ENCODE peak calls at places on chromosomes 5 and 9, in six cellular contexts. G is transverse colon, O is HepG2, I is esophagus squamous epithelium, W is IMR-90, H is right lobe of liver. P is an unnamed sample.

GRCh38 chr9:113580041-113580953 is 116.8 kb downstream of the RGS3 start:
- DNase-seq in G (peak), O (no peak), I (peak), W (peak), H (peak), P (peak)

GRCh38 chr5:104177651-104178050 is 615.1 kb upstream of the NUDT12 start:
- DNase-seq in G (no peak), O (no peak), I (no peak), W (no peak), H (no peak), P (no peak)

GRCh38 chr9:93119953-93120845 is 13.9 kb downstream of the NINJ1 start:
- DNase-seq in G (peak), O (peak), I (peak), W (peak), H (peak), P (peak)

GRCh38 chr5:153659337-153659736 is 168.9 kb downstream of the GRIA1 start:
- DNase-seq in G (no peak), O (no peak), I (no peak), W (peak), H (no peak), P (no peak)

GRCh38 chr5:162858770-162859169 is 578.6 kb upstream of the CCNG1 start:
- DNase-seq in G (no peak), O (no peak), I (no peak), W (no peak), H (no peak), P (no peak)

GRCh38 chr5:18553269-18553668 is 919.0 kb downstream of the TAF11L14 start:
- DNase-seq in G (no peak), O (no peak), I (no peak), W (no peak), H (no peak), P (no peak)

GRCh38 chr5:149024477-149024876 is 38.4 kb downstream of the SH3TC2 start:
- DNase-seq in G (no peak), O (no peak), I (no peak), W (peak), H (no peak), P (no peak)

GRCh38 chr9:99092643-99093491 is 12.0 kb upstream of the TGFBR1 start:
- DNase-seq in G (no peak), O (no peak), I (no peak), W (no peak), H (no peak), P (no peak)

GRCh38 chr9:109192732-109193361 is 25.8 kb upstream of the FRRS1L start:
- DNase-seq in G (peak), O (peak), I (no peak), W (peak), H (peak), P (peak)

GRCh38 chr5:153957205-153957604 is 81.5 kb downstream of the FAM114A2 start:
- DNase-seq in G (no peak), O (no peak), I (no peak), W (no peak), H (no peak), P (no peak)

GRCh38 chr5:17720070-17720469 is 85.8 kb downstream of the TAF11L14 start:
- DNase-seq in G (no peak), O (no peak), I (no peak), W (no peak), H (no peak), P (no peak)

GRCh38 chr5:150000990-150001659 is 586 bp downstream of the HMGXB3 start:
- DNase-seq in G (peak), O (no peak), I (no peak), W (peak), H (peak), P (peak)

GRCh38 chr5:142290574-142291299 is 34.1 kb downstream of the SPRY4 start:
- DNase-seq in G (no peak), O (no peak), I (no peak), W (peak), H (no peak), P (no peak)

GRCh38 chr5:125085797-125086505 is 339.5 kb upstream of the ZNF608 start:
- DNase-seq in G (no peak), O (no peak), I (no peak), W (no peak), H (no peak), P (no peak)

GRCh38 chr9:135137398-135137832 is 49.9 kb downstream of the OLFM1 start:
- DNase-seq in G (no peak), O (no peak), I (no peak), W (no peak), H (no peak), P (no peak)

GRCh38 chr5:116178925-116179324 is 94.1 kb downstream of the COMMD10 start:
- DNase-seq in G (no peak), O (no peak), I (no peak), W (no peak), H (no peak), P (no peak)

GRCh38 chr5:127885176-127885575 is 182.0 kb downstream of the CCDC192 start:
- DNase-seq in G (peak), O (no peak), I (no peak), W (no peak), H (no peak), P (no peak)

GRCh38 chr5:97162045-97162444 is 19.6 kb upstream of the LIX1 start:
- DNase-seq in G (peak), O (peak), I (no peak), W (peak), H (no peak), P (peak)

GRCh38 chr9:129203556-129203909 is 25.5 kb upstream of the IER5L start:
- DNase-seq in G (no peak), O (no peak), I (no peak), W (no peak), H (no peak), P (no peak)

GRCh38 chr9:123041498-123041897 is 8.0 kb downstream of the GPR21 start:
- DNase-seq in G (no peak), O (no peak), I (no peak), W (no peak), H (no peak), P (no peak)

GRCh38 chr9:125663127-125663526 is 43.9 kb downstream of the MAPKAP1 start:
- DNase-seq in G (no peak), O (no peak), I (no peak), W (peak), H (no peak), P (no peak)

GRCh38 chr9:120928720-120929389 is 2.3 kb upstream of the TRAF1 start:
- DNase-seq in G (peak), O (peak), I (peak), W (no peak), H (peak), P (peak)
- TF ChIP-seq POLR2A in G (peak), O (no peak), I (peak), W (no peak), H (peak), P (no peak)

GRCh38 chr5:67493676-67494075 is 297.1 kb upstream of the CD180 start:
- DNase-seq in G (peak), O (peak), I (no peak), W (no peak), H (peak), P (peak)
- TF ChIP-seq CTCF in G (peak), O (peak), I (peak), W (no peak), H (peak), P (no peak)

DNA sequence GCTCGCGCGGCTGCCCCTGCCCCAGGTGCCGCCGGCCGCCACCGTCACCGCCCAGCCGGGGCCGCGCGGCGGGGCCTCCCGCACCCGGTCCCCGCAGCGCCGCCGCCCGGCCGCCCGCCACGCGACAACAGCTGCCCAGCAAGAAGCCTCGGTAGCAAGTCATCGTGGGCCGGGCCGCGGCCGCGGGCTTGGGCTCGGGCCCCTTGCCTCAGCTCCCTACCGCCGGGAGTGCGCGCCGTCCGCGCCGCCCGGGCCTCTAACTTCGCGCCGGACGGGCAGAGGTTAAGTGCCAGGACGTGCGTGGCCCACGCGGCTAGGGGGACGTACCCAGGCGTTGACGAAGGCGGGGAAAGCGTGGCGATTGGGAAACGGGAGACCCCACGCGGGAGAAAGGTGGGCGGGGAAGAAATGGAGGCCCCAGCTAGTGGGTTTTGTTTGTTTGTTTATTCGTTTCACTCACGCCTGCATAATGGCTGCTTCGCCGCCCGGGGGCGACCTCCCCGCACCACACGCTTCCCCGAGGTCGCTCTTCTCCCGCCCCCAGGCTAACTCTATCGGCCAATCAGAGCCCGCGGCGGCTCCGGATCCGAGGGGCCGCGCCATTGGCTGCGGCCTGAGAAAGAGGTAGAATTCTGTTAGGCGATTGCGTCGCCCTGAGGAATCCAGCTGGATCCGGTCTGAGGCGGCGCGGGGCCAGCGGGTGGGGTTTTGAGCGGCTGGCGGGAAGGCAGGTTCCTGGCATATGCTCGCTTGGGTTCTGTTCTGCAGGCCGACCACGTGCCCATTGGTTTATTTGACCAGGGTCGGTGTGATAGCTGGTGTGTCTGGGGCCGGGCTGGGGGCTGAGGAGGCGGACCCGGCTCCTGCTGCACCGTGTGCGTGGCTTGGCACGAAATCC is at the start of gene NADK2:
- DNase-seq in G (peak), O (peak), I (peak), W (peak), H (peak), P (peak)
- TF ChIP-seq POLR2A in G (peak), O (peak), I (peak), W (peak), H (peak), P (no peak)

GRCh38 chr5:135009736-135010501 is 24.1 kb downstream of the PITX1 start:
- DNase-seq in G (no peak), O (no peak), I (no peak), W (no peak), H (no peak), P (peak)

GRCh38 chr5:135008981-135009735 is 24.9 kb downstream of the PITX1 start:
- DNase-seq in G (no peak), O (no peak), I (no peak), W (no peak), H (no peak), P (no peak)

GRCh38 chr5:135011355-135012032 is 22.5 kb downstream of the PITX1 start:
- DNase-seq in G (no peak), O (no peak), I (no peak), W (no peak), H (no peak), P (peak)

GRCh38 chr5:135012033-135012588 is 21.9 kb downstream of the PITX1 start:
- DNase-seq in G (no peak), O (no peak), I (no peak), W (no peak), H (no peak), P (peak)

GRCh38 chr5:135010502-135011354 is 23.3 kb downstream of the PITX1 start:
- DNase-seq in G (no peak), O (peak), I (no peak), W (peak), H (no peak), P (peak)
- TF ChIP-seq CTCF in G (no peak), O (peak), I (no peak), W (peak), H (no peak), P (no peak)

GRCh38 chr5:145834554-145834916 is 607 bp downstream of the PRELID2 start:
- DNase-seq in G (no peak), O (no peak), I (no peak), W (no peak), H (no peak), P (no peak)

GRCh38 chr5:145838276-145838675 is 3.1 kb upstream of the PRELID2 start:
- DNase-seq in G (no peak), O (peak), I (no peak), W (no peak), H (no peak), P (no peak)

GRCh38 chr5:145835839-145836222 is 689 bp upstream of the PRELID2 start:
- DNase-seq in G (peak), O (no peak), I (no peak), W (no peak), H (no peak), P (no peak)

GRCh38 chr5:145833616-145834200 is 1.4 kb downstream of the PRELID2 start:
- DNase-seq in G (no peak), O (no peak), I (no peak), W (no peak), H (no peak), P (no peak)

DNA sequence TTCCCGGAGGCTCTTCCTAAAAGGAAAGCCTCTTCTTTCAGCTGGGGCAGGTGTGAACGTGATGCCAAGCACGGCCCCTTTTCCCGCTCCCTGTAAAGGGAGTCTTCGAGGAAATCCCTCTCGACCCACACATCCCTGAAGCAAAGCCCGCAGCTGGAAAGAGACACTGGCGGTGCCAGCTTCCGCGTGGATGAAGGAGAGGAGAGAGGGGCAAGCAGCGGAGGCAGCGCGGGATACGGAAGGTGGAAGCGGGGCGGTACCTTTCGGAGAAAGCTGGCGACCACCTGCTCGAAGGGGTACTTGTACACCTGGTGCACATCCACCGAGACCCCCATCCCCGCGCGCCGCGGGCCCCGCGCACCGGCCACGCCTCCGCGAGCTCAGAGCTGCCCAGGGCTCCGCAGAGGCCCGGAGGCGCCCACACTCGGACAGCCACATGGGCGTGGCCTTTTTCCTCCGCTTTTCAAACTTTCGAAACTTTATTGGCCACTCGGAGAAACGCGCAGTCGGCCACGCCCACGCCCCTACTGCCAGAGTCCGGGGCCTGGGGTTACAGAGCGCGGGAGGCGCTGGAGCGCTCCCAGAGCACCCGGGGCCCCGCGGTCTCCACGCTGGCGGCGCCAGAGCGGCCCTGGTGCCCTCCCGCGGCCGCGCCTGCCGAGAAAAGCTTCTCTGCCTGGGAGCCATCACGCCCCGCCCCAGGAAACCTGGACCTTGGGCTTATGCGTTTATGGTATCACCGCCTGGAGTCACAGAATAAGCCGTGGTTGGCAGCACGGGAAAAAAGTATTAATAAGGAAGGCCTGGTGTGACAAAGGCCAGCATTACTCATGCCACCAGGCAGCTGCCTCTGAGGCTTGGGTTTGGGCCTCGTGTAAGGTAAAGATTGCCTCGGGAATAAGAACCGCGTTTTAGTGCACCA is at the start of gene PRELID2:
- DNase-seq in G (peak), O (peak), I (peak), W (peak), H (peak), P (peak)
- TF ChIP-seq POLR2A in G (peak), O (peak), I (peak), W (peak), H (peak), P (no peak)

DNA sequence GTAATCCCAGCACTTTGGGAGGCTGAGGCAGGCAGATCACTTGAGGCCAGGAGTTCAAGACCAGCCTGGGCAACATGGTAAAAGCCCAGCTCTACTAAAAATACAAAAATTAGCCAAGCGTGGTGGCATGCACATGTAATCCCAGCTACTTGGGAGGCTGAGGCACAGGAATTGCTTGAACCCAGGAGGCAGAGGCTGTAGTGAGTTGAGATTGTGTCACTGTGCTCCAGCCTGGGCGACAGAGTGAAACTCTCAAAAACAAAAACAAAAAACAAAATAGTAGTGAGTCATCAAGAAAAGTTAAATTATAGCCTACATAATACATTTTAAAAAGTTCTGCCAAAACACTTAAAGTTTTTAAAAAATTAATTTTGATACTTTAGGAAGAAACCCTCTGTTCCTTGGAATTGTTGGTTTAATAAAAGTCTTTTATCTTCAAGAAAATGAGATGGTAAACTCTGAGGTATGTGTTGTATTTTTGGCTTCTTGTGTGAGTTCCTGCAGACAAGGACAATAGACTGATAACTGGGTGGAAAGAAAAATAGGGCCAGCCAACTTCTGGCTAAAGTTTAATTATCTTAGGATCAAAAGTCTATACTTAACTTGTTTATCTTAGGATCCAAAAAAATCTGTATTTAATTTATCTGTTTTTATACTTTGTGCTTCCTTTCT is 9.3 kb downstream of the RUSC2 start:
- DNase-seq in G (no peak), O (no peak), I (no peak), W (no peak), H (no peak), P (no peak)
- TF ChIP-seq CTCF in G (no peak), O (no peak), I (no peak), W (no peak), H (no peak), P (no peak)

DNA sequence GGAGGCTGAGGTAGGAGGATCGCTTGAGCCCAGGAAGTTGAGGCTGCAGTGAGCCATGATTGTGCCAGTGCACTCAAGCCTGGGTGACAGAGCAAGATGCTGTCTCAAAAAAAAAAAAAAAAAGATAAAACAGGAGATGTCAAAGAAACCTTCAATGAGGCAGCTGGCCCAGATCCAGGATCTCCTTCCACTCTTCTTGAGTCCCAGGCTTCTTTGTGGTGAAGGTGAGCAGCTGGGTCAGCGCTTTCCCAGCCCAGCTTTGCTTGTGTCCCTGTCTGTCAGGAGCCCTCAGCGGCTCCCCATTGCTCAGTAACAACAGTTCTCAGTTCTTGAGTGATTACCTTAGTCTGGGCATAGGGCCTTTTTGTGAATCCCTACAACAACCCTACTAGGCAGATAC is 69.4 kb upstream of the PSD2 start:
- DNase-seq in G (no peak), O (no peak), I (no peak), W (no peak), H (no peak), P (no peak)
- TF ChIP-seq POLR2A in G (no peak), O (no peak), I (no peak), W (no peak), H (no peak), P (no peak)